ENCODE peak calls at places on chromosome 2, in six cellular contexts. I, B, N, V, Z and S are unnamed samples.

GRCh38 chr2:33373986-33374385 is 102.5 kb upstream of the RASGRP3 start:
- DNase-seq in B (no peak), V (no peak), N (no peak), I (peak), Z (no peak), S (peak)

GRCh38 chr2:235116885-235117492 is 165.2 kb downstream of the SH3BP4 start:
- DNase-seq in N (no peak), V (peak), B (peak), I (peak), Z (no peak), S (peak)

GRCh38 chr2:113137827-113138226 is 10.4 kb downstream of the IL1RN start:
- DNase-seq in N (no peak), B (no peak), V (no peak), I (no peak), Z (no peak), S (no peak)

GRCh38 chr2:160397530-160397865 is 96.1 kb downstream of the RBMS1 start:
- DNase-seq in V (peak), N (no peak), Z (no peak), I (peak), B (no peak), S (peak)

GRCh38 chr2:21787931-21788330 is 664.2 kb downstream of the TDRD15 start:
- DNase-seq in B (no peak), Z (no peak), N (no peak), V (no peak), I (peak), S (peak)

GRCh38 chr2:241350530-241350877 is 5.6 kb upstream of the FARP2 start:
- DNase-seq in Z (no peak), V (no peak), B (no peak), I (no peak), N (no peak), S (no peak)

GRCh38 chr2:100041946-100042345 is 100.4 kb downstream of the AFF3 start:
- DNase-seq in N (no peak), Z (no peak), V (no peak), I (no peak), B (no peak), S (no peak)

GRCh38 chr2:121591199-121591598 is 58.1 kb downstream of the CLASP1 start:
- DNase-seq in B (no peak), N (no peak), Z (no peak), I (no peak), V (no peak), S (no peak)

GRCh38 chr2:62547849-62548248 is 41.9 kb upstream of the TMEM17 start:
- DNase-seq in Z (no peak), B (no peak), N (peak), V (no peak), I (no peak), S (no peak)

GRCh38 chr2:190490502-190490901 is 44.0 kb downstream of the NEMP2 start:
- DNase-seq in V (no peak), B (no peak), N (no peak), I (no peak), Z (no peak), S (no peak)

GRCh38 chr2:240000671-240001070 is 24.5 kb downstream of the NDUFA10 start:
- DNase-seq in V (no peak), I (no peak), B (no peak), Z (no peak), N (no peak), S (no peak)

GRCh38 chr2:37847792-37848191 is 77.3 kb upstream of the RMDN2 start:
- DNase-seq in Z (no peak), B (no peak), V (no peak), N (no peak), I (no peak), S (no peak)

GRCh38 chr2:37843554-37843953 is 81.5 kb upstream of the RMDN2 start:
- DNase-seq in N (no peak), V (no peak), Z (no peak), B (no peak), I (peak), S (no peak)

GRCh38 chr2:37842732-37843353 is 82.2 kb upstream of the RMDN2 start:
- DNase-seq in V (no peak), N (no peak), I (no peak), B (no peak), Z (no peak), S (no peak)

GRCh38 chr2:37848451-37848850 is 76.6 kb upstream of the RMDN2 start:
- DNase-seq in B (no peak), I (no peak), N (no peak), V (no peak), Z (no peak), S (no peak)

GRCh38 chr2:37846207-37846606 is 78.9 kb upstream of the RMDN2 start:
- DNase-seq in B (no peak), V (no peak), Z (no peak), I (no peak), N (no peak), S (no peak)
- H3K4me3 ChIP-seq in B (no peak), V (no peak), Z (no peak), I (no peak), N (no peak), S (no peak)

GRCh38 chr2:27703638-27704341 is 40.1 kb downstream of the SLC4A1AP start:
- DNase-seq in V (peak), Z (peak), I (peak), N (peak), B (peak), S (peak)

GRCh38 chr2:27704342-27704876 is 40.7 kb downstream of the SLC4A1AP start:
- DNase-seq in Z (no peak), N (no peak), V (no peak), B (no peak), I (no peak), S (no peak)

GRCh38 chr2:27707462-27708256 is 44.0 kb downstream of the SLC4A1AP start:
- DNase-seq in I (no peak), Z (no peak), B (no peak), N (no peak), V (no peak), S (peak)

GRCh38 chr2:27708257-27708654 is 44.6 kb downstream of the SLC4A1AP start:
- DNase-seq in V (no peak), I (no peak), B (no peak), Z (no peak), N (no peak), S (no peak)

GRCh38 chr2:27705851-27706622 is 42.3 kb downstream of the SLC4A1AP start:
- DNase-seq in B (peak), Z (peak), V (peak), I (peak), N (peak), S (peak)
- TF ChIP-seq CTCF in B (no peak), Z (no peak), V (no peak), I (no peak), N (peak), S (no peak)

GRCh38 chr2:179675435-179675834 is 186.0 kb downstream of the ZNF385B start:
- DNase-seq in I (no peak), V (no peak), Z (no peak), N (no peak), B (no peak), S (no peak)

GRCh38 chr2:179682756-179683155 is 178.7 kb downstream of the ZNF385B start:
- DNase-seq in B (no peak), I (no peak), V (no peak), Z (no peak), N (no peak), S (no peak)

GRCh38 chr2:179677148-179677688 is 184.2 kb downstream of the ZNF385B start:
- DNase-seq in B (no peak), Z (no peak), N (no peak), V (no peak), I (peak), S (no peak)

DNA sequence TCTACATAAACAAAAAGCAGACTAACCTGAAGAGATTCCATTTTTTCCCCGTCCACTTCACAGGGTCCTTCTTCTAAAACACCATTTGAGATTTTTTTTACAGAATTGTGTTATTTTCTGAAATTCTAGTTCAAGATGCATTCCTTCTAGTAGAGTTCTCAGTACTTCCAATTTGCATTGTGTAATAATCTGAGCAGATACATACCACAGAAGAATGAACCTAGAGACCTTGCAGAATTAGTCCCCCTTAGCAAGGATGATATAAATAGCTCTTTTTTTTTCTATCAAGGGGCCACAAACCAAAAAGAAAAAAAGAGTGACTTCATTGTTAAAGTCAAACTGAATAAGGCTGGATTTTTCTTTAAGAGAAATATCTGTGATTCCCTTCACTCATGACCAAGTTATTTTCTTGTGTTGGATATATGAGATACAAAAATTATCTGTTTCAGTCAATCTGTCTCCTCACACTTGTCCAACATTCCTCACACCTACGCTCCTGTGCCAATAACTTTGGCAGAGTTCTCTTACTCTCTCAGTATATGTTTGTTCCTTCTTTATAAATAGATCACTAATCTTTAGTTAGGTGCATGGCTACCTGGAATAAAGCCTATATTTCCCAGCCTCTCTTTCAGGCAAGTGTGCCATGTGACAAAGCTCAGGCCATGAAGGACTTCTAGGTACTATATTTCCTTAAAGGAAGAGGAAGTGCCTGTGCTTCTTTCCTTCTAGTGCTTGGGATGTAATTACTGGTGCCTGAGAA is 183.5 kb downstream of the ZNF385B start:
- DNase-seq in Z (no peak), B (no peak), V (no peak), N (no peak), I (no peak), S (no peak)
- H3K4me3 ChIP-seq in Z (no peak), B (no peak), V (no peak), N (no peak), I (no peak), S (no peak)

DNA sequence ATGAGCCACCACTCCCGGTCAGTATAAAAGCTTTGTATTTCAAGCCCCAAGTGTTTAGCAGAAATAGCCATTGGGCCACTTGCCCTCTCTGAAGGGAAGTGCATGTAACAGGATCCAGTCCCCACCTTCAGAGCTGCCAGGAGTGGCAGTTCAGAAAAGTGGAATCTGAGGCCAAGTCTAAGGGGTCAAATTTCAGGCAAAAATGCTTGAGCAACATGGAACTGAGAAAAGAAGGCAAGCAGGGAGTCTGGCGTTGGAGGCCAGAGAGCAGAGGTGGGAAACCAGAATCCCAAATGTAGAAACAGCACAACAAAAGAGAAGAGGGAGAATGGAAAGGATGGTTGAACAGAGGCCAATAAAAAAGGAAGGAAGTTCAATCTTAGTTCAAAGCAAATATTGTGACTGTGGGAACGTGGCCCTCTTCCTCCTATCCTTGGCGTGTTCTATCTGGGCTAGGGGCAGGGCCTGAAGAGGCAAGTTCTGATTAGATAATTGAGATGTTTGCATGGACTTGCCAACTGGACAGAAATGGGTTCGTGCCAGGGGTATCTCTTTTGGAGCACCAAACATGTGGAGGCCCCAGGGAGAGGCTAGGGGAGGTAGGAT is 102.2 kb downstream of the AP1S3 start:
- DNase-seq in I (peak), B (peak), Z (no peak), V (no peak), N (peak), S (peak)
- TF ChIP-seq CTCF in I (no peak), B (no peak), Z (no peak), V (no peak), N (no peak), S (no peak)